ENCODE peak calls at places on chromosomes 1 and 21, in five cellular contexts. Y is activated CD4-positive, alpha-beta T cell treated with anti-CD3 and anti-CD28 coated beads for 48 hours; G is kidney glomerular epithelial cell; J is activated CD8-positive, alpha-beta memory T cell treated with anti-CD3 and anti-CD28 coated beads, Interleukin-2, amount 50 U/mL, for 48 hours; Z is HCEC 1CT. K is an unnamed sample.

GRCh38 chr1:55285849-55286248 is 70.7 kb upstream of the USP24 start:
- DNase-seq in Y (no peak), G (no peak), J (peak), Z (no peak), K (no peak)

GRCh38 chr1:7432896-7433380 is 338.2 kb upstream of the VAMP3 start:
- DNase-seq in J (no peak), Z (no peak), Y (no peak), G (no peak), K (no peak)

GRCh38 chr21:41659791-41660560 is 106.9 kb downstream of the RIPK4 start:
- DNase-seq in Y (no peak), J (no peak), Z (no peak), G (no peak), K (no peak)

GRCh38 chr1:197464039-197464438 is 196.0 kb downstream of the CRB1 start:
- DNase-seq in J (no peak), G (no peak), Z (peak), Y (no peak), K (no peak)

GRCh38 chr1:54499097-54500029 is 48.7 kb upstream of the ACOT11 start:
- DNase-seq in Z (no peak), J (peak), G (peak), Y (peak), K (no peak)

GRCh38 chr21:43936186-43936967 is 71.4 kb downstream of the AGPAT3 start:
- DNase-seq in G (no peak), J (no peak), Y (no peak), Z (no peak), K (no peak)

GRCh38 chr1:2277741-2278488 is 49.8 kb downstream of the SKI start:
- DNase-seq in J (no peak), Z (no peak), Y (no peak), G (no peak), K (no peak)

GRCh38 chr1:14345925-14346550 is 252.4 kb upstream of the KAZN start:
- DNase-seq in J (no peak), Z (no peak), Y (no peak), G (peak), K (no peak)

GRCh38 chr21:33121715-33122475 is 52.0 kb downstream of the OLIG1 start:
- DNase-seq in Z (peak), Y (peak), J (no peak), G (no peak), K (no peak)

GRCh38 chr1:227134686-227135314 is 183.5 kb downstream of the CDC42BPA start:
- DNase-seq in J (no peak), Z (no peak), Y (no peak), G (no peak), K (no peak)

GRCh38 chr1:111202707-111203623 is 2.5 kb upstream of the DENND2D start:
- DNase-seq in J (no peak), Y (no peak), Z (no peak), G (no peak), K (no peak)

GRCh38 chr1:12001996-12002493 is 17.3 kb upstream of the MIIP start:
- DNase-seq in G (peak), J (no peak), Z (no peak), Y (no peak), K (no peak)

GRCh38 chr1:202587859-202588480 is 122.3 kb downstream of the SYT2 start:
- DNase-seq in Y (no peak), G (no peak), Z (no peak), J (no peak), K (no peak)

GRCh38 chr1:17672226-17672625 is 82.9 kb upstream of the ACTL8 start:
- DNase-seq in Z (no peak), G (no peak), J (no peak), Y (no peak), K (no peak)

GRCh38 chr21:31666445-31667010 is 7.0 kb downstream of the SOD1 start:
- DNase-seq in J (no peak), G (no peak), Z (no peak), Y (no peak), K (no peak)

GRCh38 chr1:226862900-226863299 is 7.5 kb upstream of the PSEN2 start:
- DNase-seq in J (no peak), Y (no peak), Z (peak), G (no peak), K (no peak)

GRCh38 chr1:233745114-233745513 is 131.2 kb downstream of the KCNK1 start:
- DNase-seq in Y (no peak), Z (no peak), G (no peak), J (no peak), K (no peak)

GRCh38 chr1:226429051-226429461 is 21.2 kb upstream of the PARP1 start:
- DNase-seq in J (peak), G (peak), Z (no peak), Y (no peak), K (no peak)

GRCh38 chr1:240217398-240217797 is 125.7 kb downstream of the FMN2 start:
- DNase-seq in G (no peak), Y (no peak), J (no peak), Z (peak), K (no peak)

GRCh38 chr1:20058531-20058930 is 11.5 kb upstream of the PLA2G5 start:
- DNase-seq in G (peak), Y (peak), J (peak), Z (peak), K (no peak)

GRCh38 chr1:151638812-151639211 is 27.0 kb downstream of the SNX27 start:
- DNase-seq in Z (no peak), Y (no peak), G (no peak), J (no peak), K (no peak)

GRCh38 chr1:174040387-174040786 is 18.2 kb upstream of the RC3H1 start:
- DNase-seq in J (no peak), Y (no peak), Z (peak), G (peak), K (no peak)

GRCh38 chr21:45019076-45019886 is 55.1 kb upstream of the ADARB1 start:
- DNase-seq in G (no peak), J (no peak), Z (no peak), Y (no peak), K (no peak)

GRCh38 chr1:76867342-76868130 is at the start of gene ST6GALNAC5:
- DNase-seq in Z (peak), G (no peak), Y (peak), J (peak), K (no peak)

GRCh38 chr1:162942903-162943567 is 82.1 kb upstream of the CCDC190 start:
- DNase-seq in Z (no peak), G (no peak), J (no peak), Y (peak), K (no peak)

GRCh38 chr1:174134000-174134659 is 25.2 kb upstream of the RABGAP1L start:
- DNase-seq in G (no peak), J (no peak), Y (no peak), Z (no peak), K (no peak)

GRCh38 chr1:41282679-41283317 is 40.7 kb upstream of the SCMH1 start:
- DNase-seq in Z (no peak), G (no peak), J (peak), Y (peak), K (no peak)

GRCh38 chr21:35909456-35910178 is 150.7 kb downstream of the SETD4 start:
- DNase-seq in J (no peak), G (no peak), Y (no peak), Z (peak), K (no peak)

GRCh38 chr1:178037510-178038253 is 56.2 kb upstream of the RASAL2 start:
- DNase-seq in Z (no peak), Y (no peak), J (no peak), G (peak), K (no peak)

GRCh38 chr1:214494706-214495105 is 56.7 kb downstream of the PTPN14 start:
- DNase-seq in Z (no peak), G (peak), Y (no peak), J (no peak), K (no peak)

GRCh38 chr1:235954306-235955283 is 87.9 kb upstream of the LYST start:
- DNase-seq in Z (no peak), J (peak), G (no peak), Y (peak), K (peak)

GRCh38 chr1:201970334-201971159 is 11.9 kb upstream of the RNPEP start:
- DNase-seq in Y (no peak), J (no peak), G (peak), Z (no peak), K (no peak)